ENCODE peak calls at places on chromosomes 12 and 14, in five cellular contexts. Q is adrenal gland, J is uterus, N is breast epithelium, A is HepG2. I is an unnamed sample.

GRCh38 chr12:53191885-53192530 is 11.3 kb upstream of the CSAD start:
- DNase-seq in Q (no peak), J (no peak), N (no peak), A (no peak), I (peak; percentile 34)

GRCh38 chr12:52052471-52053186 is 1.4 kb downstream of the NR4A1 start:
- DNase-seq in Q (peak; percentile 47), J (no peak), N (peak; percentile 65), A (no peak), I (no peak)

GRCh38 chr12:129127771-129128170 is 274.5 kb downstream of the GLT1D1 start:
- DNase-seq in Q (no peak), J (no peak), N (no peak), A (no peak), I (no peak)

GRCh38 chr12:59408431-59408830 is 187.4 kb upstream of the SLC16A7 start:
- DNase-seq in Q (no peak), J (no peak), N (no peak), A (no peak), I (no peak)

GRCh38 chr12:100128509-100128908 is 14.2 kb downstream of the BLTP3B start:
- DNase-seq in Q (peak; percentile 29), J (peak; percentile 32), N (peak; percentile 37), A (peak; percentile 39), I (no peak)

GRCh38 chr12:87332987-87333761 is 696.0 kb downstream of the C12orf50 start:
- DNase-seq in Q (no peak), J (no peak), N (no peak), A (no peak), I (no peak)

GRCh38 chr12:94427520-94428381 is 31.9 kb downstream of the CEP83 start:
- DNase-seq in Q (peak; percentile 72), J (peak; percentile 80), N (no peak), A (no peak), I (no peak)

GRCh38 chr14:75831455-75831854 is 150.3 kb downstream of the TGFB3 start:
- DNase-seq in Q (no peak), J (peak; percentile 85), N (peak; percentile 67), A (peak; percentile 27), I (no peak)

GRCh38 chr14:100988011-100988410 is 84.5 kb upstream of the RTL1 start:
- DNase-seq in Q (no peak), J (no peak), N (no peak), A (no peak), I (no peak)

GRCh38 chr12:91109148-91109564 is 2.1 kb downstream of the LUM start:
- DNase-seq in Q (peak; percentile 42), J (peak; percentile 81), N (peak; percentile 40), A (peak; percentile 20), I (peak; percentile 57)

GRCh38 chr12:62252576-62252975 is 7.6 kb upstream of the USP15 start:
- DNase-seq in Q (no peak), J (no peak), N (no peak), A (no peak), I (no peak)

GRCh38 chr14:96083667-96084320 is 44.6 kb downstream of the C14orf132 start:
- DNase-seq in Q (no peak), J (no peak), N (peak; percentile 31), A (no peak), I (no peak)

GRCh38 chr14:58296731-58297130 is 1.6 kb upstream of the ARID4A start:
- DNase-seq in Q (no peak), J (no peak), N (no peak), A (no peak), I (no peak)

GRCh38 chr12:30885321-30885720 is 41.2 kb upstream of the TSPAN11 start:
- DNase-seq in Q (no peak), J (no peak), N (no peak), A (no peak), I (no peak)

GRCh38 chr12:43550831-43551270 is 1.2 kb downstream of the ADAMTS20 start:
- DNase-seq in Q (no peak), J (no peak), N (no peak), A (no peak), I (no peak)

GRCh38 chr14:58298477-58298879 is at the start of gene ARID4A:
- DNase-seq in Q (peak; percentile 96), J (no peak), N (no peak), A (no peak), I (peak; percentile 95)

GRCh38 chr12:62840806-62841205 is 94.1 kb downstream of the PPM1H start:
- DNase-seq in Q (no peak), J (no peak), N (no peak), A (no peak), I (no peak)

GRCh38 chr14:69559581-69560011 is 15.1 kb downstream of the CCDC177 start:
- DNase-seq in Q (no peak), J (no peak), N (peak; percentile 34), A (no peak), I (no peak)

GRCh38 chr12:128815779-128816642 is 7.7 kb downstream of the SLC15A4 start:
- DNase-seq in Q (no peak), J (no peak), N (no peak), A (no peak), I (no peak)

GRCh38 chr14:75198291-75198933 is 22.0 kb upstream of the TMED10 start:
- DNase-seq in Q (no peak), J (no peak), N (no peak), A (peak; percentile 16), I (no peak)

GRCh38 chr12:68785358-68785757 is 22.6 kb upstream of the MDM2 start:
- DNase-seq in Q (no peak), J (no peak), N (no peak), A (no peak), I (no peak)

GRCh38 chr14:37599527-37600368 is 4.3 kb downstream of the TTC6 start:
- DNase-seq in Q (no peak), J (no peak), N (no peak), A (no peak), I (peak; percentile 29)

GRCh38 chr12:22860926-22861325 is 236.0 kb downstream of the ETNK1 start:
- DNase-seq in Q (no peak), J (no peak), N (no peak), A (no peak), I (no peak)

GRCh38 chr12:49130151-49131050 is 794 bp downstream of the TUBA1B start:
- DNase-seq in Q (peak; percentile 95), J (peak; percentile 94), N (peak; percentile 85), A (peak; percentile 85), I (peak; percentile 96)
- TF ChIP-seq POLR2A in Q (no peak), J (peak; percentile 79), N (no peak), A (peak; percentile 13), I (no peak)

GRCh38 chr12:46523446-46523845 is 150.9 kb upstream of the SLC38A2 start:
- DNase-seq in Q (no peak), J (peak; percentile 9), N (no peak), A (peak; percentile 62), I (no peak)
- TF ChIP-seq POLR2A in Q (no peak), J (no peak), N (no peak), A (no peak), I (no peak)

DNA sequence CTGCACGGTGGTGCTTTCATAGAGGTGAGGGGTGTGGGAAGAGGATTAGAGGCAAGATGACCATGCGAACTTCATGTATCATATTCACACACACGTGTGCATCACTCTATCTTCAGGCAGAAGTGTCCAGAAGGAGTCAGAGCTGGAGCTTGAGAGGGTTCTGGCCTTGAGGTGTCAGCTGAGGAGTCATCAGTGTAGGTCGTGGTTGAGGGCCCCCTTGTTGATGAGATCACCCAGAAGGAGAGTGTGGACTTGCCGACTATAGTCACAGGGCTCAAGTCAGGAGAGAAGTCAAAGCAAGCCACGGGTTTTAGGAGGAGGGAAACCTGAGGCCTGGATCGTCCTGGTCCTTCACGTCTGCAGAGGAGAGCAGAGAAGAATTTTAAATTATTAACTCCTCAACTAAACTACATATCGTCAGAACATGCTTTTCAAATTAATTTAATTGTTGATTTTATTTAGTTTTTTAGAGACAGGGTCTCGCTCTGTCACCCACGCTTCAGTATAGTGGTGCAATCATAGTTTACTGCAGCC is 25.4 kb downstream of the EML1 start:
- DNase-seq in Q (no peak), J (no peak), N (no peak), A (no peak), I (no peak)
- TF ChIP-seq POLR2A in Q (no peak), J (no peak), N (no peak), A (no peak), I (no peak)

GRCh38 chr14:41973178-41973577 is 366.5 kb downstream of the LRFN5 start:
- DNase-seq in Q (no peak), J (no peak), N (no peak), A (no peak), I (no peak)

GRCh38 chr14:41972531-41972930 is 365.9 kb downstream of the LRFN5 start:
- DNase-seq in Q (no peak), J (no peak), N (no peak), A (no peak), I (no peak)
- TF ChIP-seq POLR2A in Q (no peak), J (no peak), N (no peak), A (no peak), I (no peak)

GRCh38 chr12:6530576-6531260 is 3.6 kb upstream of the GAPDH start:
- DNase-seq in Q (no peak), J (no peak), N (no peak), A (no peak), I (no peak)

GRCh38 chr12:6534158-6534913 is at the start of gene GAPDH:
- DNase-seq in Q (peak; percentile 95), J (peak; percentile 91), N (peak; percentile 85), A (peak; percentile 95), I (peak; percentile 96)

GRCh38 chr12:6532927-6533652 is 1.2 kb upstream of the GAPDH start:
- DNase-seq in Q (peak; percentile 77), J (peak; percentile 53), N (peak; percentile 70), A (peak; percentile 84), I (peak; percentile 82)

GRCh38 chr12:6533653-6534157 is 612 bp upstream of the GAPDH start:
- DNase-seq in Q (peak; percentile 75), J (peak; percentile 73), N (no peak), A (peak; percentile 86), I (peak; percentile 79)

GRCh38 chr12:6532051-6532926 is 2.0 kb upstream of the GAPDH start:
- DNase-seq in Q (peak; percentile 91), J (peak; percentile 65), N (no peak), A (peak; percentile 78), I (peak; percentile 62)
- TF ChIP-seq POLR2A in Q (no peak), J (no peak), N (no peak), A (no peak), I (peak; percentile 55)

GRCh38 chr12:7966558-7966957 is 30.6 kb upstream of the SLC2A3 start:
- DNase-seq in Q (no peak), J (no peak), N (no peak), A (no peak), I (no peak)

GRCh38 chr12:7972734-7973488 is 36.9 kb upstream of the SLC2A3 start:
- DNase-seq in Q (no peak), J (no peak), N (no peak), A (no peak), I (no peak)

GRCh38 chr12:7970475-7971252 is 34.7 kb upstream of the SLC2A3 start:
- DNase-seq in Q (peak; percentile 80), J (peak; percentile 90), N (peak; percentile 73), A (no peak), I (peak; percentile 90)
- TF ChIP-seq POLR2A in Q (no peak), J (peak; percentile 50), N (no peak), A (no peak), I (no peak)